ENCODE peak calls at places on chromosome 4, in nine cellular contexts. T is A549, B is HCT116, F is SK-N-SH, X is HepG2, V is GM12878, I is H1, H is endothelial cell of umbilical vein, S is K562. O is an unnamed sample.

GRCh38 chr4:173237152-173237551 is 68.5 kb downstream of the GALNT7 start:
- DNase-seq in T (no peak), B (no peak), F (peak; percentile 22), X (no peak), V (no peak), I (no peak), H (no peak), S (no peak), O (peak; percentile 68)

GRCh38 chr4:180296036-180296599 is 1947.1 kb upstream of the TENM3 start:
- DNase-seq in T (no peak), B (no peak), F (no peak), X (no peak), V (peak; percentile 30), I (no peak), H (no peak), S (no peak), O (no peak)

GRCh38 chr4:83124079-83124780 is 9.7 kb upstream of the PLAC8 start:
- DNase-seq in T (no peak), B (no peak), F (no peak), X (no peak), V (no peak), I (no peak), H (no peak), S (no peak), O (peak; percentile 96)

GRCh38 chr4:172707622-172708021 is 461.0 kb upstream of the GALNT7 start:
- DNase-seq in T (no peak), B (no peak), F (no peak), X (no peak), V (no peak), I (no peak), H (no peak), S (no peak), O (no peak)

GRCh38 chr4:124631760-124632159 is 80.8 kb downstream of the ANKRD50 start:
- DNase-seq in T (peak; percentile 84), B (peak; percentile 96), F (no peak), X (no peak), V (no peak), I (no peak), H (peak; percentile 98), S (no peak), O (peak; percentile 47)

GRCh38 chr4:4618846-4619245 is 77.0 kb upstream of the STX18 start:
- DNase-seq in T (no peak), B (no peak), F (no peak), X (no peak), V (no peak), I (no peak), H (no peak), S (no peak), O (no peak)

GRCh38 chr4:112031712-112032328 is 113.4 kb upstream of the FAM241A start:
- DNase-seq in T (peak; percentile 44), B (peak; percentile 48), F (peak; percentile 36), X (peak; percentile 25), V (peak; percentile 13), I (no peak), H (peak; percentile 51), S (peak; percentile 41), O (peak; percentile 62)

GRCh38 chr4:145438298-145438697 is 43.4 kb upstream of the SMAD1 start:
- DNase-seq in T (no peak), B (no peak), F (no peak), X (no peak), V (no peak), I (no peak), H (no peak), S (no peak), O (no peak)

GRCh38 chr4:108149588-108150380 is 18.9 kb downstream of the LEF1 start:
- DNase-seq in T (no peak), B (no peak), F (no peak), X (no peak), V (no peak), I (no peak), H (no peak), S (no peak), O (no peak)

GRCh38 chr4:112138538-112138937 is 6.7 kb upstream of the FAM241A start:
- DNase-seq in T (no peak), B (no peak), F (no peak), X (no peak), V (no peak), I (no peak), H (no peak), S (no peak), O (no peak)

GRCh38 chr4:54107951-54108740 is 8.2 kb downstream of the GSX2 start:
- DNase-seq in T (no peak), B (no peak), F (no peak), X (no peak), V (no peak), I (no peak), H (no peak), S (no peak), O (no peak)

GRCh38 chr4:112593438-112594133 is 43.1 kb downstream of the ZGRF1 start:
- DNase-seq in T (no peak), B (no peak), F (no peak), X (no peak), V (peak; percentile 46), I (no peak), H (no peak), S (no peak), O (no peak)

GRCh38 chr4:84497835-84498202 is 1.3 kb downstream of the NKX6-1 start:
- DNase-seq in T (no peak), B (no peak), F (no peak), X (no peak), V (no peak), I (peak; percentile 76), H (no peak), S (no peak), O (no peak)

DNA sequence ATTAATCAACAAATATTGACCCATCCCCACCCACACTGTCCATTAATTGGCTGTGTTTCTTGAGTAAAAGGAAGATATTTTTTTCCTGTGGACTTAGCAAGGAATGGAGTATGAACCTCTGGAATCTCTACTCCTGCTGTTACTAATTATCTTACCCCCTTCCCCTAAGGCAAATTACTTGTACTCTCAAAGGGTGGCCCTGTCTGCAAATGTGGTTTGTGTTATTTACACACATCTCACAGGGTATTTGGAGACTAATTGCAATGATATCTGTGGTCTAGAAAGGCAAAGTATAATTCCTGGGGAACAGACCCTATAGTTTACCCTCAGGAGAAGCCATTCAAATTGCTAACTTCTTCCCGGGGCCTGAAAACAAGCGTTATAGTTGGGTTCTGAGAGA is 133.0 kb upstream of the RASGEF1B start:
- DNase-seq in T (no peak), B (no peak), F (no peak), X (no peak), V (no peak), I (no peak), H (no peak), S (no peak), O (no peak)
- TF ChIP-seq MAX in T (no peak), B (no peak), F (no peak), X (no peak), V (no peak), I (no peak), H (no peak), S (no peak), O (no peak)

DNA sequence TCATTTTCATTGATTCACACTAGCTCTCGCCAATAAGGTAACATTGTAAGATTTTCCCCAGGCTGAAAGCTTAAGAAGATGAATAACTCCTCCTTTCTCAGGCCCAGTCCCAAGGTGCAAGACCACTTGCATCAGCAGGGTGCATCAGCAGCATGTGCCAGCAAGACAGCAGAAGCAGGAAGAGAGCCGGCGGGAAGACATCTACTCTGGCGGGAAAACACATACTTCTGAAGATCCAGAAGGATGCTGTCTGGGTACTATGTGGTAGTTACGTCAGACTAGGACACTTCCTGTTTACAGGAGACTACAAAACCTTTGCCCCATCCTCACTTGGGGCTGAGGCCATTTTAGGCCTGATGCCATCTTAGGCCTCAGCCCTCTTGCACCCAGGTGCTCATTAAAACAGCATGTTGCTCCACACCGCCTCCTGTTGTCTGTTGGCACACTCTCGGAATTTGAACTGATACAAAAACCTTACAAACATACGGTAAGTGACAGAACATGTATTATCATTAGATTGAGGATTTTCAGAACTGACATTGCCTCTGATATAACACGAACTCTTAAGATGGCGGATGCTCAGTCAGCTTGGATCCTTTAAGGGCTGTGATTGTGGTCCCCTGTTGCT is 886.5 kb upstream of the EPHA5 start:
- DNase-seq in T (peak; percentile 14), B (no peak), F (no peak), X (no peak), V (no peak), I (no peak), H (no peak), S (no peak), O (no peak)
- TF ChIP-seq CTCF in T (no peak), B (no peak), F (peak; percentile 17), X (no peak), V (no peak), I (peak; percentile 45), H (no peak), S (no peak), O (no peak)

DNA sequence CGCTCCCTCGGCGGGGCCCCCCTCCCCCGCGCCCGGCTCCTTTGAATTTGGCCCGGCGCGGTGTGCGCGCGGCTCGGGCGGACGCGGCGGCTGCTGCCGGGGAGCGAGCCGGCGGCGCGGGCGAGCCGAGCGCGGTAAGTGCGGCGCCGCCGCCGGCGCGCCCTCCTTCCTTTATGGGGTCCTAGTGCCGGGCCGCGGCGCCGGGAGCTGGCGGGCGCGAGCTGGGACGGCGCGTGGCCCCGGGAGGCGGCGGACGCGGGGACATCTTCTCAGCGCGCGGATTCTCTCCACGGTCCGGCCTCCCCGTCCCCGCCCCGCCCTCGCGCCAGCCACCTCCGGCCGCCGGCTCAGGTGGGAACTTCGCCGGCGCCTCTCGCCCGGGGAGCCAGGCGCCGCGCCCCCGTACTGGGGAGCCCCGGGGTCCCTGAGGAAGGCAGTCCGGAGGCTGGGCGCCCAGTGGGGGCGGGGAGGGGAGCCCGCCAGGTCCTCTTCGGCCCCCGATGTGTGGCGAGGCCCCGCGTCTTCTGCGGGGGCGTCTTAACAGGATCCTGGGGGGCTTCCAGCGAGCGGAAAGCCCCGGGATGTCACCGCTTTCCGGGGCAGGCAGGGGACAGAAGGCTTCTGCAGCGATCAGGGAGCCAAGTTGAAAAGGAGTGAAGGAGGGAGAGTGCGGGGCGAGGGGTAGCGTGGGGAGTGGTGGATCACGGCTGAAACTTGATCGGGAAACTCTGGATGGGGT is 98.4 kb upstream of the TENM3 start:
- DNase-seq in T (no peak), B (no peak), F (peak; percentile 84), X (no peak), V (no peak), I (peak; percentile 65), H (no peak), S (no peak), O (no peak)
- H3K4me3 ChIP-seq in T (peak overlapping the region; percentile 83), B (no peak overlapping the region), F (peak overlapping the region; percentile 90), X (no peak overlapping the region), V (no peak overlapping the region), I (peak overlapping the region; percentile 93), H (no peak overlapping the region), S (no peak overlapping the region), O (no peak overlapping the region)

GRCh38 chr4:137514401-137515116 is 17.7 kb downstream of the PCDH18 start:
- DNase-seq in T (no peak), B (no peak), F (no peak), X (no peak), V (no peak), I (no peak), H (no peak), S (no peak), O (no peak)

GRCh38 chr4:137509855-137510282 is 22.4 kb downstream of the PCDH18 start:
- DNase-seq in T (no peak), B (peak; percentile 24), F (no peak), X (no peak), V (no peak), I (no peak), H (no peak), S (no peak), O (no peak)

DNA sequence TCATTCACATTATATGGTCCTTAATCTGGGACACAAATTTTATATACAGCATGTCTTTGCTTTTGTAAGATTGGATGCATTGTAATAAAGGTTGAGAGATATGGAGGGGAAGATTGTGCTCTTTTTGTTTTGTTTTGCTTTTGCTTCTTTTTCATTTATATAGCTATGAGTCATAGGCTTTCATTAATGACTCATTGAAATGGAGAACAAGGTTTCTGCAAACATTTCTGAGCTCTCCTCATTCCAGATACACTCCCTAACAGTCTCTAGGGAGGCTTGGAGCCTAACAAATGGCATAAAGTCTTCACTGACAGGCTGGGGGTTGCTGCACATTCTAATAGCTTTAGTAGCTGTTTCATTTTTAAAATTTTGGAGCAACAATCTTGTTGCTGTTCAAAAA is 21.4 kb downstream of the PCDH18 start:
- DNase-seq in T (peak; percentile 52), B (peak; percentile 62), F (no peak), X (no peak), V (no peak), I (no peak), H (peak; percentile 73), S (no peak), O (peak; percentile 51)
- TF ChIP-seq MAX in T (no peak), B (no peak), F (peak; percentile 28), X (no peak), V (no peak), I (no peak), H (no peak), S (no peak), O (no peak)